ENCODE peak calls at places on chromosomes 11 and 22, in four cellular contexts. X is Panc1, K is HCT116, H is K562. I is an unnamed sample.

GRCh38 chr11:45335434-45335833 is 49.3 kb upstream of the SYT13 start:
- DNase-seq in X (no peak), K (peak), H (no peak), I (no peak)

GRCh38 chr11:44632466-44633123 is 67.1 kb downstream of the CD82 start:
- DNase-seq in X (no peak), K (peak), H (peak), I (no peak)

GRCh38 chr11:95140397-95141030 is 50.9 kb downstream of the ENDOD1 start:
- DNase-seq in X (no peak), K (no peak), H (peak), I (no peak)

GRCh38 chr11:122796128-122796717 is 42.1 kb upstream of the CRTAM start:
- DNase-seq in X (peak), K (no peak), H (peak), I (peak)

GRCh38 chr11:100739636-100740035 is 52.5 kb downstream of the ARHGAP42 start:
- DNase-seq in X (peak), K (peak), H (no peak), I (no peak)

GRCh38 chr22:27810566-27810965 is 9.0 kb upstream of the MN1 start:
- DNase-seq in X (no peak), K (no peak), H (no peak), I (no peak)

GRCh38 chr11:134516529-134516928 is 104.5 kb upstream of the B3GAT1 start:
- DNase-seq in X (no peak), K (no peak), H (no peak), I (no peak)

GRCh38 chr11:91326280-91326679 is 898.3 kb upstream of the FAT3 start:
- DNase-seq in X (no peak), K (no peak), H (no peak), I (no peak)

GRCh38 chr11:14969922-14970323 is 2.2 kb downstream of the CALCA start:
- DNase-seq in X (no peak), K (peak), H (peak), I (peak)

GRCh38 chr11:46336781-46337180 is 10.5 kb upstream of the DGKZ start:
- DNase-seq in X (no peak), K (no peak), H (peak), I (peak)

GRCh38 chr22:34430386-34430785 is 510.1 kb upstream of the LARGE1 start:
- DNase-seq in X (no peak), K (no peak), H (no peak), I (no peak)

GRCh38 chr22:44247923-44248892 is 64.5 kb downstream of the SHISAL1 start:
- DNase-seq in X (no peak), K (no peak), H (no peak), I (no peak)

GRCh38 chr11:103536335-103536722 is 427.1 kb downstream of the DYNC2H1 start:
- DNase-seq in X (no peak), K (no peak), H (no peak), I (no peak)

GRCh38 chr11:57513911-57514537 is 1.5 kb downstream of the SLC43A1 start:
- DNase-seq in X (no peak), K (no peak), H (no peak), I (peak)

GRCh38 chr22:30235687-30236170 is 10.8 kb downstream of the LIF start:
- DNase-seq in X (no peak), K (no peak), H (no peak), I (no peak)

GRCh38 chr22:24247564-24248344 is 2.9 kb upstream of the GGT5 start:
- DNase-seq in X (peak), K (peak), H (peak), I (no peak)

GRCh38 chr11:22703040-22703439 is 36.6 kb downstream of the GAS2 start:
- DNase-seq in X (peak), K (peak), H (no peak), I (no peak)

GRCh38 chr11:69674886-69675714 is at the start of gene LTO1:
- DNase-seq in X (peak), K (peak), H (peak), I (peak)

GRCh38 chr22:47213571-47214230 is 451.3 kb downstream of the TBC1D22A start:
- DNase-seq in X (peak), K (peak), H (peak), I (peak)

GRCh38 chr11:44127130-44127529 is 31.7 kb downstream of the EXT2 start:
- DNase-seq in X (no peak), K (no peak), H (no peak), I (no peak)

GRCh38 chr11:47379317-47379716 is 970 bp upstream of the SPI1 start:
- DNase-seq in X (no peak), K (no peak), H (no peak), I (no peak)
- TF ChIP-seq POLR2AphosphoS5 in X (no peak), K (no peak), H (no peak), I (no peak)

GRCh38 chr11:64060861-64061444 is 25.2 kb downstream of the FLRT1 start:
- DNase-seq in X (no peak), K (no peak), H (peak), I (no peak)
- H3K4me3 ChIP-seq in X (no peak), K (no peak), H (peak), I (no peak)

GRCh38 chr11:117194267-117194666 is 4.9 kb upstream of the TAGLN start:
- DNase-seq in X (no peak), K (no peak), H (no peak), I (no peak)

GRCh38 chr11:117197516-117198456 is 1.4 kb upstream of the TAGLN start:
- DNase-seq in X (no peak), K (no peak), H (peak), I (no peak)

GRCh38 chr11:117195208-117195607 is 4.0 kb upstream of the TAGLN start:
- DNase-seq in X (no peak), K (no peak), H (no peak), I (no peak)

GRCh38 chr11:117197006-117197405 is 2.2 kb upstream of the TAGLN start:
- DNase-seq in X (no peak), K (no peak), H (no peak), I (no peak)

DNA sequence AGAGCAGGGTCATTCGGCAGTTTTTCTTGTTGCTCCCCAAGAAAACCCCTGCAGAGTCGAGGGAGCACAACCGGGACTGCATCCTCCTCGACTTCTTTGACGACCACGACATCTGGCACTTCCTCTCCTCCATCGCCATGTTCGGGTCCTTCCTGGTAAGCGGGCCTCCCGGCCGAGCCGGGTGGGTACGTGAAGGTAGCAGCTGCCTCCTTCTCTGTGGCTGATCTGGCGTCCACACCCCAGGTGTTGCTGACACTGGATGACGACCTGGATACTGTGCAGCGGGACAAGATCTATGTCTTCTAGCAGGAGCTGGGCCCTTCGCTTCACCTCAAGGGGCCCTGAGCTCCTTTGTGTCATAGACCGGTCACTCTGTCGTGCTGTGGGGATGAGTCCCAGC is 3.4 kb upstream of the TAGLN start:
- DNase-seq in X (no peak), K (no peak), H (no peak), I (no peak)
- TF ChIP-seq REST in X (no peak), K (no peak), H (no peak), I (no peak)

DNA sequence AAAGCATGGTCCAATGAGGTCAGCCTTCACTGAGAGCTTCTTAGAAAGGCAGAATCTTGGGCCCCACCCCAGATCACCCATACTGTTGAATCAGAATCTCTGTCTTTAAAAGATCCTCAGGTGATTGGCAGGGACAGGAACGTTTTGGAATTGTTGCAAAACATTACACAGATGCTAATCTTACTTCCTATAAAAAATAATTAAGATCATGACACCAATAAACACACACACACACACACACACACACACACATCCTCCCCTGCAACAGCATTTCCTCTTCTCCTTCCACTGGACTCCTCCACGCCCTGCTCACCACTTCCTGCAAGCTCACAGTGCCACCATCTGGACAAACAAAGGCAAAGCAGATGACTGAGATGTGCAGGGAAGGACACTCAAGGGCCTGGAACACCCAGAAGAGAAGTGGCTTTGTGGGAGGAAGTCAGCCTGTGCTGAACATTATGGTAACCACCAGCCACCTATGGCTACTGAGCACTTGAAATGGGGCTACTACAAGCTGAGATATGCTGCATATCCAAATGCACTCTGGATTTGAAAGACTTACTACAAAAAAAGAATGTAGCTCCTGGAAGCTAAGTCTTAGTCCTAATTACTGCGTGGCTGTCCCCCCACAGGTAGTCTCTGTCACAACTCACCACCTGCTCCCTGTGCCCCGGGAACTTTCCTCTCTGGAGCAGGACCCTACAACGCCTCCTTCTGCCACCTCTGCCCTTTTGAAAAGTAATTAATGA is 65.6 kb downstream of the BTG4 start:
- DNase-seq in X (peak), K (peak), H (peak), I (peak)
- TF ChIP-seq POLR2AphosphoS5 in X (no peak), K (no peak), H (no peak), I (peak)

DNA sequence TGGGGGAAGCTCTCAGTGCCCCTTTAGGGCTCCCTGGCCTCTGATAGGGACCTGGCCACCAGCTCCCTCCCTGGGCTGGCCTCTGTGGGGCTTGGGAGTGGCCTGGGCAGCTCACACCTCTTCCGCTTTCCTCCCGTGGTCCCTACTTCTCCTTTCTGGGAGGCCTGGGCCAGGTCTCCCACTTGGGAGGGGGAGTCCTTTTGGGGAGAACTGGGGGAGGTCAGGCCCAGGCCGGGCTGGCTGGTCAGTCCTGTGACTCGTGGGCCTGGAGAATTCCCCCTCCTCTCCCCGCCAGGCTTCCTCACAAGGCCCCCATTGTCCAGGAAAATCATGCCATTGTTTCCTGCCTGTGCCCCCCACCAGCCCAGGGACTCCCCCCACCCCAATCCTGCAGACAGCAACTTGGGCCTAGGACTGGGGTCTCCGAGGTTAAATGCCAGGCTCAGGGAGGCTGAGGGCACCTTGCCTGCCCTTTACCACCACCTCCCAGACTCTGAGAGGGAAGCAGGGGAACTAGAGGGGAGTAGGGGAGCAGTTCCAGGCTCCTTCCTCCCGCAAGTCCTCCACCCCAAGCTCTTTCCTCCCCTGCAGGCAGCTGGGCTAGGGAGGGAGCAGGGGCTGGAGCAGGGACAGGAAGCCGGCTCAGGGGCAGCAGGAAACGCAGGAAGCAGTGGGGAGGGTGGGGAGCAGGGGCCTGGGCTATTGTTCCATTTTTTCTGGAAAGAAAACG is 2.8 kb downstream of the MAP3K11 start:
- DNase-seq in X (no peak), K (no peak), H (no peak), I (peak)
- H3K4me3 ChIP-seq in X (peak), K (no peak), H (peak), I (peak)

GRCh38 chr22:42676059-42676607 is 26.9 kb upstream of the CYB5R3 start:
- DNase-seq in X (no peak), K (no peak), H (no peak), I (no peak)
- TF ChIP-seq REST in X (no peak), K (no peak), H (no peak), I (no peak)

GRCh38 chr11:1029686-1030085 is 6.8 kb downstream of the MUC6 start:
- DNase-seq in X (no peak), K (no peak), H (no peak), I (no peak)

GRCh38 chr11:1028291-1028540 is 8.3 kb downstream of the MUC6 start:
- DNase-seq in X (no peak), K (no peak), H (no peak), I (no peak)

GRCh38 chr11:1027483-1028290 is 8.8 kb downstream of the MUC6 start:
- DNase-seq in X (no peak), K (no peak), H (no peak), I (no peak)

GRCh38 chr11:1029051-1029450 is 7.5 kb downstream of the MUC6 start:
- DNase-seq in X (no peak), K (no peak), H (no peak), I (no peak)

DNA sequence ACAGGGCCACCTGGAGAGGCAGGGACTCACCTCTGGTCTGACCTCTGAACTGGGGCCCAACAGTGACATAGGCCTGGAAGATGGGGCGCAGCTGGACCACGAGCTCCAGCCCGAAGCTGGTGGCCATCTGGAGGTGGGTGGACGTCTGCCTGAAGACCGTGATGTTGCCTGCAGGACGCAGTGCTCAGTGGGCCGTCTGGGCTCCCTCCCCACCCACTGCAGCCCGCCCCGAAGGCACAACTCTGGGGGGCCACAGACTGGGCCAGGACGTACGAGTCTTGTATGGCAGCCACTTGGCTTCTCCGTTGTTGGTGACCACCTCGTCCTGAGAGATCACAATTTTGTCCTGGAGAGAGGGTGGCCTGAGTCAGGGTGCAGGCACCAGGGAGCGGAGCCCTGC is 7.9 kb downstream of the MUC6 start:
- DNase-seq in X (no peak), K (no peak), H (no peak), I (no peak)
- TF ChIP-seq POLR2AphosphoS5 in X (no peak), K (no peak), H (no peak), I (no peak)

GRCh38 chr11:19598456-19598855 is 114.2 kb upstream of the NAV2 start:
- DNase-seq in X (no peak), K (no peak), H (no peak), I (no peak)
- H3K4me3 ChIP-seq in X (no peak), K (no peak), H (no peak), I (no peak)

GRCh38 chr22:41334215-41334614 is 32.9 kb downstream of the ZC3H7B start:
- DNase-seq in X (no peak), K (no peak), H (no peak), I (no peak)
- TF ChIP-seq REST in X (no peak), K (no peak), H (no peak), I (no peak)

DNA sequence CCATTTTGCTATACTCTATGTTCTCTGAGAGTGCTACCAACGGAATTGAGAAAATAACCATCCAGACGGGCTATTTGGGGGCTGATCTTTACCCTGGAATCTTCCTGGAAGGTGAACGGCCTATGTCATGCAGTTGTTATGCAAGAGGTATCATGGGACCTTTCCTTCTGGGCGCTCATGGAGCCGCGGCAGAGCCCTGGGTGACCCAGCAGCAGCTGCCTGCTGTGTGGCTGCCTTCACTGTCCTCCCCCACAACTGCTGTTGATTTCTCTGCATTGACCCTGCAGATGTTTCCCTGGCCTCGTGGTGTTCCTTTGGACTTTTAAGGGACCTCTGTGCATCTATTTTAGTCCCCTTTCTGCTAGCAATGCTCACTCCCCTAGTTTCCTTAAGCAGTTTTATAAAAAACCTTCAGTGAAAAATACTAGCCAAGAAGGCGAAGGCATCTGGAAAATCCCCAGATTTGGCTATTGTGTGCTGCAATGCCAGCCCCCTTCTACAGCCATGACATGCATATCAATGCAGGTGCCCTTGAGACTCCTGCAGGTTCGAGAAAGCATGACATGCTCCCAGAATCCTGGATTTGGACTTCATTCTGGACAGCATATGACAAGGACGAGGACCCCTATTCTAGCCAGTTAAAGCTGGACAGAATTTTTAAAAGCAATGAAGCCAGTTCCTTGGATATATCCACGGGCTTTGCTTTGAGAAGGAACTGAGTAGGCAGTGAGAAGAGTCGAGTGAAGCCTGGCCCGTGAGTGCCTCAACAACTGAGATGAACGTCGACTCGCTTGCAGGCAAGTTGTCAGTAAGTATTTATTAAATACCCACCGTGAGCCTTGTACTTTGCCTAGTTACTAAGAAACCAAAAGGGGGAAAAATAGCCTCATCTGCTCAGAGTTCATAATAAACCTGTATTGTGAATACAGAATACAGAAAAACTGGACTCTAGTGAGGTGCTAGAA is at the start of gene SLC25A18:
- DNase-seq in X (no peak), K (no peak), H (peak), I (no peak)
- TF ChIP-seq POLR2AphosphoS5 in X (no peak), K (no peak), H (no peak), I (no peak)